ENCODE peak calls at places on chromosomes 7 and 10, in nine cellular contexts. One of them, this sample, is unnamed. For H3K4me1, the result is how much of the 10 kb centered on the place peaks cover.

GRCh38 chr7:156450473-156450872 is 190.1 kb upstream of the RNF32 start:
- DNase-seq in hepatocyte: no peak
- DNase-seq in Peyer's patch: no peak
- DNase-seq in body of pancreas: no peak
- DNase-seq in CD8-positive, alpha-beta T cell: no peak
- DNase-seq in aorta: no peak
- DNase-seq in GM23248: no peak
- DNase-seq in left ventricle myocardium inferior: no peak
- DNase-seq in transverse colon: no peak
- DNase-seq in this sample: no peak

GRCh38 chr7:96526492-96526891 is 183.2 kb downstream of the SEM1 start:
- DNase-seq in GM23248: no peak
- DNase-seq in transverse colon: no peak
- DNase-seq in hepatocyte: no peak
- DNase-seq in CD8-positive, alpha-beta T cell: no peak
- DNase-seq in body of pancreas: no peak
- DNase-seq in left ventricle myocardium inferior: no peak
- DNase-seq in Peyer's patch: no peak
- DNase-seq in aorta: no peak
- DNase-seq in this sample: no peak

GRCh38 chr10:131857156-131858117 is 43.4 kb upstream of the PPP2R2D start:
- DNase-seq in CD8-positive, alpha-beta T cell: no peak
- DNase-seq in Peyer's patch: peak
- DNase-seq in left ventricle myocardium inferior: no peak
- DNase-seq in body of pancreas: no peak
- DNase-seq in hepatocyte: no peak
- DNase-seq in aorta: no peak
- DNase-seq in transverse colon: no peak
- DNase-seq in GM23248: no peak
- DNase-seq in this sample: peak

GRCh38 chr10:11209810-11210141 is 192.1 kb downstream of the CELF2 start:
- DNase-seq in body of pancreas: peak
- DNase-seq in GM23248: no peak
- DNase-seq in aorta: no peak
- DNase-seq in transverse colon: no peak
- DNase-seq in Peyer's patch: no peak
- DNase-seq in CD8-positive, alpha-beta T cell: no peak
- DNase-seq in hepatocyte: no peak
- DNase-seq in left ventricle myocardium inferior: no peak
- DNase-seq in this sample: no peak

GRCh38 chr7:151822541-151823181 is 54.3 kb downstream of the PRKAG2 start:
- DNase-seq in body of pancreas: peak
- DNase-seq in hepatocyte: peak
- DNase-seq in GM23248: no peak
- DNase-seq in transverse colon: no peak
- DNase-seq in CD8-positive, alpha-beta T cell: no peak
- DNase-seq in left ventricle myocardium inferior: no peak
- DNase-seq in Peyer's patch: no peak
- DNase-seq in aorta: no peak
- DNase-seq in this sample: no peak

GRCh38 chr10:122786269-122786668 is 59.4 kb downstream of the CUZD1 start:
- DNase-seq in body of pancreas: no peak
- DNase-seq in transverse colon: no peak
- DNase-seq in GM23248: peak
- DNase-seq in left ventricle myocardium inferior: no peak
- DNase-seq in CD8-positive, alpha-beta T cell: no peak
- DNase-seq in aorta: no peak
- DNase-seq in hepatocyte: peak
- DNase-seq in Peyer's patch: no peak
- DNase-seq in this sample: no peak

GRCh38 chr7:53811555-53812079 is 730.6 kb upstream of the VSTM2A start:
- DNase-seq in Peyer's patch: no peak
- DNase-seq in GM23248: no peak
- DNase-seq in body of pancreas: no peak
- DNase-seq in left ventricle myocardium inferior: no peak
- DNase-seq in transverse colon: no peak
- DNase-seq in aorta: no peak
- DNase-seq in hepatocyte: no peak
- DNase-seq in CD8-positive, alpha-beta T cell: no peak
- DNase-seq in this sample: peak

GRCh38 chr7:110718514-110719205 is 372.3 kb upstream of the LRRN3 start:
- DNase-seq in hepatocyte: no peak
- DNase-seq in CD8-positive, alpha-beta T cell: no peak
- DNase-seq in left ventricle myocardium inferior: no peak
- DNase-seq in Peyer's patch: no peak
- DNase-seq in aorta: no peak
- DNase-seq in transverse colon: no peak
- DNase-seq in body of pancreas: no peak
- DNase-seq in GM23248: no peak
- DNase-seq in this sample: no peak

GRCh38 chr7:26115628-26116027 is 36.4 kb upstream of the NFE2L3 start:
- DNase-seq in transverse colon: no peak
- DNase-seq in aorta: no peak
- DNase-seq in left ventricle myocardium inferior: no peak
- DNase-seq in Peyer's patch: no peak
- DNase-seq in GM23248: no peak
- DNase-seq in CD8-positive, alpha-beta T cell: no peak
- DNase-seq in hepatocyte: no peak
- DNase-seq in body of pancreas: no peak
- DNase-seq in this sample: no peak

GRCh38 chr7:128381161-128381821 is 19.8 kb upstream of the PRRT4 start:
- DNase-seq in transverse colon: no peak
- DNase-seq in GM23248: peak
- DNase-seq in Peyer's patch: no peak
- DNase-seq in CD8-positive, alpha-beta T cell: no peak
- DNase-seq in left ventricle myocardium inferior: peak
- DNase-seq in hepatocyte: no peak
- DNase-seq in body of pancreas: no peak
- DNase-seq in aorta: no peak
- DNase-seq in this sample: no peak

GRCh38 chr10:117170244-117170643 is 27.0 kb upstream of the KCNK18 start:
- DNase-seq in CD8-positive, alpha-beta T cell: no peak
- DNase-seq in Peyer's patch: no peak
- DNase-seq in transverse colon: no peak
- DNase-seq in left ventricle myocardium inferior: no peak
- DNase-seq in body of pancreas: no peak
- DNase-seq in aorta: no peak
- DNase-seq in hepatocyte: no peak
- DNase-seq in GM23248: peak
- DNase-seq in this sample: no peak

GRCh38 chr7:139725843-139726484 is 51.8 kb downstream of the HIPK2 start:
- DNase-seq in aorta: no peak
- DNase-seq in Peyer's patch: peak
- DNase-seq in body of pancreas: no peak
- DNase-seq in GM23248: no peak
- DNase-seq in transverse colon: peak
- DNase-seq in hepatocyte: no peak
- DNase-seq in left ventricle myocardium inferior: no peak
- DNase-seq in CD8-positive, alpha-beta T cell: no peak
- DNase-seq in this sample: no peak

GRCh38 chr7:77542399-77542798 is 5.3 kb downstream of the PTPN12 start:
- DNase-seq in transverse colon: no peak
- DNase-seq in aorta: no peak
- DNase-seq in hepatocyte: no peak
- DNase-seq in CD8-positive, alpha-beta T cell: no peak
- DNase-seq in GM23248: peak
- DNase-seq in body of pancreas: no peak
- DNase-seq in left ventricle myocardium inferior: no peak
- DNase-seq in Peyer's patch: no peak
- DNase-seq in this sample: no peak

GRCh38 chr10:96501985-96502384 is 11.7 kb downstream of the TLL2 start:
- DNase-seq in body of pancreas: no peak
- DNase-seq in CD8-positive, alpha-beta T cell: no peak
- DNase-seq in left ventricle myocardium inferior: no peak
- DNase-seq in GM23248: no peak
- DNase-seq in hepatocyte: peak
- DNase-seq in Peyer's patch: no peak
- DNase-seq in aorta: no peak
- DNase-seq in transverse colon: no peak
- DNase-seq in this sample: no peak

GRCh38 chr7:86939197-86939814 is 120.1 kb downstream of the ELAPOR2 start:
- DNase-seq in hepatocyte: peak
- DNase-seq in transverse colon: peak
- DNase-seq in left ventricle myocardium inferior: no peak
- DNase-seq in GM23248: peak
- DNase-seq in CD8-positive, alpha-beta T cell: peak
- DNase-seq in body of pancreas: peak
- DNase-seq in aorta: no peak
- DNase-seq in Peyer's patch: peak
- DNase-seq in this sample: no peak

DNA sequence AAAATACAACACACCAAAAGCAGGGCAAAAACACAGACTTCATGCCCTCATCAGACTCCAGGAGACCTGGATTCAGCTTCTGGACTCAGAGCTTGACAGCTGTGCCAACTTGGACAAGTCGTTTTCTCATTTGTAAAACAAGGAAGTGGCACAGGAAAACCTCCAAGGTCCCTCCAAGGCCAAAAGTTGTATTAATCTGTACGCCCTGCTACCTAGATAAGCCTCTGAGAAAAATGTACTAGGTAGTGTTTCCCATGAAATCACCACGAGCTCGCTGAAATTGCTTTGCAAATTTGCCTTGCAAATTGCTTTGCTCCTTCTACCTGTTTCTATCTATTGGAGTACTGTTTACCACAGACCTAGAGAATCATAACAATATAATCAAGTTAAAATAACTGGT is 157.9 kb upstream of the CHST15 start:
- DNase-seq in body of pancreas: peak
- DNase-seq in hepatocyte: no peak
- DNase-seq in transverse colon: no peak
- DNase-seq in GM23248: no peak
- DNase-seq in left ventricle myocardium inferior: no peak
- DNase-seq in CD8-positive, alpha-beta T cell: no peak
- DNase-seq in Peyer's patch: no peak
- DNase-seq in aorta: no peak
- DNase-seq in this sample: no peak
- H3K4me1 ChIP-seq in body of pancreas: under half
- H3K4me1 ChIP-seq in hepatocyte: under half
- H3K4me1 ChIP-seq in transverse colon: under half
- H3K4me1 ChIP-seq in GM23248: under half
- H3K4me1 ChIP-seq in left ventricle myocardium inferior: under half
- H3K4me1 ChIP-seq in CD8-positive, alpha-beta T cell: under half
- H3K4me1 ChIP-seq in Peyer's patch: under half
- H3K4me1 ChIP-seq in aorta: under half
- H3K4me1 ChIP-seq in this sample: under half

GRCh38 chr10:48803831-48804584 is 119.3 kb downstream of the WDFY4 start:
- DNase-seq in transverse colon: no peak
- DNase-seq in hepatocyte: no peak
- DNase-seq in Peyer's patch: no peak
- DNase-seq in body of pancreas: no peak
- DNase-seq in CD8-positive, alpha-beta T cell: no peak
- DNase-seq in aorta: no peak
- DNase-seq in left ventricle myocardium inferior: no peak
- DNase-seq in GM23248: no peak
- DNase-seq in this sample: no peak
- H3K4me1 ChIP-seq in transverse colon: under half
- H3K4me1 ChIP-seq in hepatocyte: under half
- H3K4me1 ChIP-seq in Peyer's patch: under half
- H3K4me1 ChIP-seq in body of pancreas: under half
- H3K4me1 ChIP-seq in CD8-positive, alpha-beta T cell: half or more
- H3K4me1 ChIP-seq in aorta: under half
- H3K4me1 ChIP-seq in left ventricle myocardium inferior: half or more
- H3K4me1 ChIP-seq in GM23248: under half
- H3K4me1 ChIP-seq in this sample: under half

GRCh38 chr7:116355423-116355765 is 144.1 kb upstream of the CAV2 start:
- DNase-seq in GM23248: no peak
- DNase-seq in body of pancreas: no peak
- DNase-seq in CD8-positive, alpha-beta T cell: no peak
- DNase-seq in aorta: no peak
- DNase-seq in hepatocyte: no peak
- DNase-seq in left ventricle myocardium inferior: no peak
- DNase-seq in transverse colon: no peak
- DNase-seq in Peyer's patch: no peak
- DNase-seq in this sample: no peak

GRCh38 chr7:116354546-116355422 is 144.4 kb downstream of the TES start:
- DNase-seq in left ventricle myocardium inferior: peak
- DNase-seq in transverse colon: peak
- DNase-seq in aorta: peak
- DNase-seq in CD8-positive, alpha-beta T cell: no peak
- DNase-seq in hepatocyte: peak
- DNase-seq in Peyer's patch: peak
- DNase-seq in GM23248: peak
- DNase-seq in body of pancreas: peak
- DNase-seq in this sample: no peak

GRCh38 chr7:116357776-116358670 is 141.5 kb upstream of the CAV2 start:
- DNase-seq in transverse colon: no peak
- DNase-seq in body of pancreas: no peak
- DNase-seq in aorta: no peak
- DNase-seq in CD8-positive, alpha-beta T cell: no peak
- DNase-seq in Peyer's patch: no peak
- DNase-seq in GM23248: peak
- DNase-seq in left ventricle myocardium inferior: no peak
- DNase-seq in hepatocyte: no peak
- DNase-seq in this sample: no peak

GRCh38 chr7:116356333-116356965 is 143.1 kb upstream of the CAV2 start:
- DNase-seq in CD8-positive, alpha-beta T cell: no peak
- DNase-seq in body of pancreas: peak
- DNase-seq in left ventricle myocardium inferior: no peak
- DNase-seq in GM23248: no peak
- DNase-seq in aorta: no peak
- DNase-seq in Peyer's patch: no peak
- DNase-seq in hepatocyte: no peak
- DNase-seq in transverse colon: no peak
- DNase-seq in this sample: no peak

GRCh38 chr7:116356979-116357378 is 142.6 kb upstream of the CAV2 start:
- DNase-seq in CD8-positive, alpha-beta T cell: no peak
- DNase-seq in transverse colon: no peak
- DNase-seq in hepatocyte: no peak
- DNase-seq in body of pancreas: no peak
- DNase-seq in aorta: no peak
- DNase-seq in GM23248: no peak
- DNase-seq in Peyer's patch: no peak
- DNase-seq in left ventricle myocardium inferior: no peak
- DNase-seq in this sample: no peak
- H3K4me1 ChIP-seq in CD8-positive, alpha-beta T cell: under half
- H3K4me1 ChIP-seq in transverse colon: under half
- H3K4me1 ChIP-seq in hepatocyte: under half
- H3K4me1 ChIP-seq in body of pancreas: under half
- H3K4me1 ChIP-seq in aorta: under half
- H3K4me1 ChIP-seq in GM23248: half or more
- H3K4me1 ChIP-seq in Peyer's patch: under half
- H3K4me1 ChIP-seq in left ventricle myocardium inferior: half or more
- H3K4me1 ChIP-seq in this sample: under half

DNA sequence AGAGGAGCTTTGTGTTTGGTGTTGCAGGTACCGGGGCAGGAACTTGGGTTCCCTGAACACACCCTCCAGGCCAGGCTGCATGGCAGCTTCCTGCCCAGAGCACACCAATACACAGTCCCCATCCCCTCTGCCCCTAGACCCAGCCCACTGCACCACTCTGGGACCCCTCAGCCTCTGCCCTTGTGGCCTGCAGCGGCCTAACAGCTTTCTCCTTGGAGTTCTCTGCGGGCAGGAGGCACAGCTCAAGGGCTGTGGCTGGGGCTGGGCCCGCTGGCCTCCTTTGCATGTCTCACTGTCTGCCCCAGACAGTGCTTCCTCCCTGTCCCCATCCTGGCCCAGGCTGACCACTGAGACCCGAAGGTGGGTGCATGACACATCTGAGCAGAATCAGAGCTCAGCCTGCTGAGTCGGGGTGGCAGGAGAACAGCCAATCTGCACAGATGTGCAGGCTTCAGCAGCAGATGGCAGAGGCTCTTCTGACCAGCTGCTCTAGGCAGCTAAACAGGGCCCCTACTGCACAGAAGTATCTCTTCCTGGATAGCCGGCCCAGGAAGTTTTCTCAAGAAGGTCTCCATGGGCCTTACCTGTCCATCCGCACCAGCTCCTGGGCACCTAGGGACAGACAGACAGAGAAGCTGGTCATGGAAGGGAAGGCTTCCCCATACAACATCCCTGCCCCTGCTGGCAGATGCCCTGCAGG is 20.8 kb downstream of the VSIR start:
- DNase-seq in GM23248: no peak
- DNase-seq in left ventricle myocardium inferior: no peak
- DNase-seq in transverse colon: peak
- DNase-seq in hepatocyte: no peak
- DNase-seq in aorta: no peak
- DNase-seq in body of pancreas: no peak
- DNase-seq in Peyer's patch: peak
- DNase-seq in CD8-positive, alpha-beta T cell: no peak
- DNase-seq in this sample: no peak
- H3K4me1 ChIP-seq in GM23248: under half
- H3K4me1 ChIP-seq in left ventricle myocardium inferior: half or more
- H3K4me1 ChIP-seq in transverse colon: half or more
- H3K4me1 ChIP-seq in hepatocyte: under half
- H3K4me1 ChIP-seq in aorta: under half
- H3K4me1 ChIP-seq in body of pancreas: under half
- H3K4me1 ChIP-seq in Peyer's patch: half or more
- H3K4me1 ChIP-seq in CD8-positive, alpha-beta T cell: half or more
- H3K4me1 ChIP-seq in this sample: half or more